ENCODE peak calls at places on chromosomes 6 and 20, in four cellular contexts. X, Y, F and N are unnamed samples.

GRCh38 chr6:3625980-3626533 is 125.5 kb downstream of the PXDC1 start:
- DNase-seq in F (no peak), X (no peak), Y (no peak), N (no peak)

GRCh38 chr6:17588011-17588410 is 12.1 kb upstream of the FAM8A1 start:
- DNase-seq in Y (no peak), F (no peak), X (no peak), N (no peak)

GRCh38 chr6:85449388-85449817 is 480 bp upstream of the NT5E start:
- DNase-seq in Y (no peak), X (peak), F (no peak), N (peak)

GRCh38 chr6:141587482-141588266 is 545.1 kb upstream of the GJE1 start:
- DNase-seq in Y (no peak), X (no peak), F (no peak), N (no peak)

GRCh38 chr20:32600681-32601237 is 15.6 kb upstream of the NOL4L start:
- DNase-seq in Y (no peak), F (no peak), X (no peak), N (no peak)

GRCh38 chr20:33933469-33933909 is 60.2 kb upstream of the RALY start:
- DNase-seq in X (peak), Y (peak), F (peak), N (no peak)

GRCh38 chr6:89792881-89793280 is 26.7 kb downstream of the MDN1 start:
- DNase-seq in X (peak), F (peak), Y (peak), N (no peak)

GRCh38 chr20:31484001-31484400 is 8.9 kb downstream of the REM1 start:
- DNase-seq in X (peak), F (peak), Y (no peak), N (no peak)

GRCh38 chr20:36543187-36544133 is 2.1 kb downstream of the MYL9 start:
- DNase-seq in Y (no peak), F (no peak), X (no peak), N (no peak)

GRCh38 chr20:5557123-5557522 is 193.1 kb upstream of the SHLD1 start:
- DNase-seq in X (peak), F (peak), Y (peak), N (peak)

GRCh38 chr6:157658301-157658700 is 164.7 kb upstream of the SNX9 start:
- DNase-seq in Y (no peak), X (no peak), F (no peak), N (no peak)

GRCh38 chr20:62405108-62405980 is 1.7 kb downstream of the CABLES2 start:
- DNase-seq in F (no peak), Y (peak), X (peak), N (no peak)

GRCh38 chr20:25270829-25271251 is 23.0 kb downstream of the PYGB start:
- DNase-seq in X (no peak), F (no peak), Y (no peak), N (no peak)

GRCh38 chr20:34768105-34768504 is 57.3 kb downstream of the NCOA6 start:
- DNase-seq in X (no peak), F (no peak), Y (no peak), N (no peak)

GRCh38 chr6:273441-274111 is 18.7 kb upstream of the DUSP22 start:
- DNase-seq in F (no peak), Y (no peak), X (no peak), N (no peak)
- TF ChIP-seq CEBPB in F (no peak), Y (peak), X (no peak), N (no peak)

GRCh38 chr6:105902401-105903031 is 183.6 kb upstream of the PRDM1 start:
- DNase-seq in X (no peak), Y (no peak), F (no peak), N (no peak)
- TF ChIP-seq POLR2AphosphoS2 in X (no peak), Y (no peak), F (no peak), N (no peak)

GRCh38 chr6:14625173-14625895 is 507.8 kb downstream of the CD83 start:
- DNase-seq in Y (no peak), X (no peak), F (no peak), N (no peak)
- TF ChIP-seq CEBPB in Y (no peak), X (no peak), F (no peak), N (no peak)

DNA sequence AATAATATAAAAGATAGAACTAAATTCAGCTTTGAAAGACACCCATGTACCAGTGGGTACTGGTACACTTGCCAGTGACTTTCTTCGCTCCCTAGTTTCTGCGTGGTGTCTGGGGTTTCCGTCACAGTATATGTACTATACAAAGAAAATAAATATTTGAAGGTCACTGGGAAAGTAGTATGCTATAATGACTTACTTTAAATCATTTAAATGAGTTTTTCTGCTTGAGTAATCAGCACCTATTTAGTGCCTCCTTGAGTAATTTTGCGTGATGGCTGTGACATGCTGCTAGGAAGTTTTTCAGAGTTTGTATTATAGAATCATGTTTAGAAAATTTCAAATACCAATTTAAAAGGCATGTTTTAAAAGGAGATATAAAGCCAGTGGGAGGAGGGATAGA is 3.2 kb upstream of the CTCFL start:
- DNase-seq in X (no peak), Y (no peak), F (no peak), N (no peak)
- TF ChIP-seq POLR2AphosphoS2 in X (no peak), Y (no peak), F (no peak), N (no peak)

GRCh38 chr6:100724696-100725095 is 156.4 kb downstream of the ASCC3 start:
- DNase-seq in Y (no peak), F (no peak), X (no peak), N (no peak)

GRCh38 chr6:100730001-100730400 is 151.1 kb downstream of the ASCC3 start:
- DNase-seq in X (no peak), Y (no peak), F (no peak), N (no peak)

GRCh38 chr6:100730581-100730980 is 150.5 kb downstream of the ASCC3 start:
- DNase-seq in X (no peak), Y (no peak), F (no peak), N (no peak)

GRCh38 chr6:100724222-100724621 is 156.9 kb downstream of the ASCC3 start:
- DNase-seq in Y (no peak), X (no peak), F (no peak), N (no peak)

DNA sequence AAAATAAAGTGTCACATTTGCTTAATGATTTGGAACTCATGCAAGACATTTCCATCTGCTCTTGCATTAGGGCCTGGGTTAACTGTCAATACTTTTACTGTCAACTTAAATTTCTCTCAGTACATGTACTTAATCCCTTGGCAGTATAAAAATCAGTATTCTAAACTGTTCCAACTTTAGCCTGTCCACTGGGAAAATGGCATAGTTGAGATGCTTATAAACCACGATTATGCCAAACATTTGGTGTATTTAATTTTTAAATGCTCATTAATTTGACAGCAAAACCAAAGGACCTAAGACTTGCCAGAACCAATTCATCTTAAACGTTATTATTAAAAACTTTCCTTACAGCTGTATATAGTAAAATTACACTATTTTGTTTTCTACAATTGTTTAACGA is 154.4 kb downstream of the ASCC3 start:
- DNase-seq in X (no peak), Y (no peak), F (no peak), N (no peak)
- TF ChIP-seq CEBPB in X (no peak), Y (no peak), F (no peak), N (no peak)

GRCh38 chr20:18737140-18737539 is 76.4 kb upstream of the SCP2D1 start:
- DNase-seq in Y (no peak), X (no peak), F (no peak), N (no peak)

GRCh38 chr20:18738888-18739287 is 74.7 kb upstream of the SCP2D1 start:
- DNase-seq in X (no peak), Y (no peak), F (no peak), N (no peak)

GRCh38 chr20:18738055-18738454 is 75.5 kb upstream of the SCP2D1 start:
- DNase-seq in Y (no peak), F (peak), X (peak), N (no peak)

GRCh38 chr20:18740726-18741125 is 72.9 kb upstream of the SCP2D1 start:
- DNase-seq in X (no peak), F (no peak), Y (no peak), N (no peak)

DNA sequence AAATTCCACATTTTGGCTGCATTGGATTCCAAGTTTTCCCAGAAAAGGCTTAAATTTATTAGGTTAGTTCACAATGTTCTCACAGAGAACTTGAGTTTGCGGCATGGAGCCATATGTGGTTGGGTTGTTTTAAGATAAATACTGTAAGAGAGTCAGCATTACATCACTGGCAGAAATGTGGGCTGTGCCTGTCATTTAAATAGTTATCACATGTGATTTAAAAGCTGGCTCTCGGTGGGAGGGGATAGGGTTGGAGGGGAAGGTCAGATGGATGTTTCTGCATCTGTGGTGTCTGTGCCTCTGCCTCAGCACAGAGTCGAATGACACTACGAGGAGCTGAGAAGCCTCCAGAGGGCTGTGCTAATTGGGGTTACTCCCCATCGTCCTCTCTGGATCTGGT is 73.8 kb upstream of the SCP2D1 start:
- DNase-seq in Y (no peak), F (no peak), X (no peak), N (no peak)
- TF ChIP-seq POLR2AphosphoS2 in Y (no peak), F (no peak), X (no peak), N (no peak)

GRCh38 chr6:37502703-37503485 is 3.2 kb upstream of the CCDC167 start:
- DNase-seq in Y (no peak), F (no peak), X (no peak), N (no peak)
- TF ChIP-seq CEBPB in Y (no peak), F (no peak), X (no peak), N (no peak)

GRCh38 chr6:81759782-81760181 is 7.3 kb upstream of the TENT5A start:
- DNase-seq in X (peak), F (no peak), Y (no peak), N (no peak)
- TF ChIP-seq POLR2AphosphoS2 in X (no peak), F (no peak), Y (no peak), N (no peak)

DNA sequence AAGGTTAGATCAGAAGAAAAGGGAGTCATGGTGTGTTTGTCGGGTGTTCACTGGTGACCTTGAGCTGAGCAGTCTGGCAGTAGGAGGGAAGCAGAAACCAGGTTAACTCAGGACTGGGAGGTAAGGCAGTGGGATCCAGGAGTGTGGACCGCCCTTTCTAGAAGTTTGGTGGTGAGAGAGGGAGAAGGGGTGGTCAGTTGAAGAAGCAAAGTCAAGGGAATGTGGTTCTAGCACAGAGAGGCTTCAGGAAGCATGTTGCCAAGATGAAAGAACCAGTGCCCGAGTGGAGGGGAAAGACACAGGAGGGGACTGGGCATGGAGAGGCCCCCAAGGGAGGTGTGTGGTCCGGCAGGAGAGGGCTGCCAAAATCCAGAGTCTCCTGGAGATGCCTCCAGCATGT is 3.6 kb downstream of the MAPK13 start:
- DNase-seq in Y (no peak), X (no peak), F (no peak), N (no peak)
- TF ChIP-seq CEBPB in Y (no peak), X (no peak), F (no peak), N (no peak)